ENCODE peak calls at places on chromosomes 1 and 21, in six cellular contexts. C, K, B, L, O and W are unnamed samples.

GRCh38 chr1:167658574-167659328 is 28.7 kb downstream of the RCSD1 start:
- DNase-seq in C (no peak), K (no peak), B (no peak), L (no peak), O (no peak), W (no peak)

GRCh38 chr1:47987601-47988000 is 9.6 kb downstream of the TRABD2B start:
- DNase-seq in C (no peak), K (no peak), B (no peak), L (no peak), O (no peak), W (no peak)

GRCh38 chr1:28343405-28343804 is 14.6 kb downstream of the MED18 start:
- DNase-seq in C (no peak), K (no peak), B (no peak), L (no peak), O (no peak), W (no peak)

GRCh38 chr1:27884182-27884954 is 12.0 kb downstream of the THEMIS2 start:
- DNase-seq in C (no peak), K (no peak), B (no peak), L (no peak), O (no peak), W (no peak)

GRCh38 chr1:223364685-223365382 is 858 bp upstream of the SUSD4 start:
- DNase-seq in C (no peak), K (no peak), B (no peak), L (no peak), O (no peak), W (no peak)

GRCh38 chr1:189859385-189859977 is 618.2 kb downstream of the BRINP3 start:
- DNase-seq in C (peak), K (no peak), B (no peak), L (no peak), O (no peak), W (no peak)

GRCh38 chr1:192225713-192226112 is 67.5 kb downstream of the RGS18 start:
- DNase-seq in C (peak), K (no peak), B (no peak), L (no peak), O (no peak), W (no peak)

GRCh38 chr1:56864430-56864829 is 9.8 kb downstream of the C8A start:
- DNase-seq in C (no peak), K (no peak), B (no peak), L (no peak), O (no peak), W (no peak)

GRCh38 chr1:29800522-29800956 is 564.2 kb downstream of the PTPRU start:
- DNase-seq in C (no peak), K (no peak), B (no peak), L (no peak), O (peak), W (no peak)

GRCh38 chr1:157269656-157270375 is 131.6 kb upstream of the ETV3 start:
- DNase-seq in C (no peak), K (no peak), B (no peak), L (no peak), O (no peak), W (no peak)

GRCh38 chr21:28590722-28591121 is 402.0 kb downstream of the LTN1 start:
- DNase-seq in C (no peak), K (no peak), B (no peak), L (no peak), O (no peak), W (no peak)

GRCh38 chr1:226223786-226224244 is 351 bp downstream of the MIXL1 start:
- DNase-seq in C (peak), K (no peak), B (no peak), L (no peak), O (no peak), W (no peak)

GRCh38 chr21:40165671-40166070 is 298.4 kb downstream of the PCP4 start:
- DNase-seq in C (no peak), K (no peak), B (no peak), L (no peak), O (no peak), W (no peak)

GRCh38 chr1:94552071-94552586 is 10.6 kb upstream of the F3 start:
- DNase-seq in C (no peak), K (no peak), B (no peak), L (peak), O (no peak), W (no peak)

GRCh38 chr1:109397451-109398342 is at the start of gene SORT1:
- DNase-seq in C (peak), K (peak), B (peak), L (peak), O (peak), W (peak)
- TF ChIP-seq CTCF in C (no peak), K (no peak), B (no peak), L (no peak), O (no peak), W (peak)

GRCh38 chr1:109388208-109388711 is 9.5 kb downstream of the SORT1 start:
- DNase-seq in C (no peak), K (no peak), B (no peak), L (no peak), O (no peak), W (no peak)
- H3K27ac ChIP-seq in C (no peak), K (peak), B (peak), L (no peak), O (peak), W (peak)

GRCh38 chr21:33644383-33645074 is 2.2 kb downstream of the ITSN1 start:
- DNase-seq in C (peak), K (no peak), B (no peak), L (no peak), O (no peak), W (no peak)

GRCh38 chr21:33642027-33642895 is at the start of gene ITSN1:
- DNase-seq in C (peak), K (peak), B (peak), L (peak), O (peak), W (peak)

GRCh38 chr21:33645730-33646129 is 3.4 kb downstream of the ITSN1 start:
- DNase-seq in C (no peak), K (no peak), B (no peak), L (no peak), O (no peak), W (no peak)

GRCh38 chr21:33642896-33643657 is 776 bp downstream of the ITSN1 start:
- DNase-seq in C (peak), K (peak), B (peak), L (peak), O (no peak), W (no peak)

GRCh38 chr21:33643658-33644311 is 1.5 kb downstream of the ITSN1 start:
- DNase-seq in C (peak), K (no peak), B (no peak), L (no peak), O (no peak), W (no peak)
- H3K4me3 ChIP-seq in C (peak), K (peak), B (peak), L (peak), O (peak), W (peak)

GRCh38 chr21:38467911-38468310 is 30.4 kb downstream of the ERG start:
- DNase-seq in C (no peak), K (no peak), B (no peak), L (no peak), O (no peak), W (no peak)
- TF ChIP-seq CTCF in C (no peak), K (no peak), B (no peak), L (no peak), O (no peak), W (no peak)

DNA sequence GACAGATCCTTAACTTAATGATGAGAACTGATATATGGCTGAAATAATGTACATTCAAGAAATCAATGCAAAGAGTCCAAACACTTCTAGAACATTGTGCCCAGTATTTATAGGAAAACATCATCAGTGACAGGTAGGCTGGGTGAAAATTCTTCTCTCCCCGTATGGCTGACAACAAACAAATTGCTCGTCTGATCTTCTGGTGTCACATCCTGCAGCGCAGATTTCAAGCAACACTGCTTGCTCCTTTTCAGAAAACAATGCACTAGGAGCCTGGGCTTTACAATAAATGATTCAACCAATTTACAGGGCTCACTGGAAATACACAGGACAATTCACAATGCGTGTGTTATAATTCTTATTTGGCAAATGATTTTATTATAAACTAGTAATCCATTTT is 185.3 kb downstream of the RERE start:
- DNase-seq in C (no peak), K (no peak), B (no peak), L (no peak), O (no peak), W (no peak)
- H3K27ac ChIP-seq in C (peak), K (no peak), B (no peak), L (no peak), O (no peak), W (no peak)

DNA sequence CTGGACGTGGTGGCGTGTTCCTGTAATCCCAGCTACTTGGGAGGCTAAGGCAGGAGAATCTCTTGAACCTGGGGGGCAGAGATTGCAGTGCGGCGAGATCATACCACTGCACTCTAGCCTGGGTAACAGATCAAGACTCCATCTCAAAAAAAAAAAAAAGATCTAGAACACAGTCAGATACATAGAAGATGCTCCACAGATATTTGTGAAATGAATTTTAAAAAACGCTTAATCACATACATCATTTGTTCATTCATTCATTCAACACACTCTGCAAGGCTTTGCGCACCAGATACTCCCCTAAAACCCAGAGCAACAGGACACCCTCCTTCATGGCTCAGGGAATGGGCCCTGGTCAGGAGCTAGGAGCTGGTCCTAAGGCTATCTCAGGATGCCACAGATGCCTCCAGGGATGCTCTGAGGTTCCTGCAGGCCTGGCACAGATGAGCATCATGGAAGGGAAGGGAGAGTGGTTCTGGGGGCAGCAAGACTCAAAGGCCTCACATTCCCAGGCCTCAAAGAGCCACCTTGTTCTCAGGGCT is 6.4 kb downstream of the HSPG2 start:
- DNase-seq in C (no peak), K (no peak), B (no peak), L (no peak), O (no peak), W (no peak)
- H3K4me3 ChIP-seq in C (no peak), K (peak), B (peak), L (no peak), O (peak), W (no peak)

DNA sequence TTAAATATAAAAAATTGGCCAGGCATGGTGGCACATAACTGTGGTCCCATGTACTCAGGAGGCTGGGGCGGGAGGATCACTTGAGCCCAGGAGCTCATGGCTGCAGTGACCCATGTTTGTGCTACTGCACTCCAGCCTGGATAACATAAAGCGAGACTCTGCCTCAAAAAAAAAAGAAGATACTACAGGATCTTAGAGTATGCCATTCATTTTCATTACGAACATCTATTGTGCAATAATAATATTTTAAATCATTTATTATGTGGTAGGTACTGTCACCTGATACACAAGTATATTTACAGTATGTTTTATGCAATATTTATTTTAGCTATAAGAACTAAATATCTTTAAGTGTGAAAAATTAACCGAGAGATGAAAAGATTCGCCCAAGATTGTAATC is 9.3 kb upstream of the GIPC2 start:
- DNase-seq in C (no peak), K (no peak), B (no peak), L (no peak), O (no peak), W (no peak)
- TF ChIP-seq CTCF in C (no peak), K (no peak), B (no peak), L (no peak), O (no peak), W (no peak)

GRCh38 chr1:161021168-161021958 is 411 bp upstream of the F11R start:
- DNase-seq in C (peak), K (peak), B (peak), L (peak), O (peak), W (peak)

GRCh38 chr1:161018631-161018930 is 2.4 kb downstream of the F11R start:
- DNase-seq in C (no peak), K (no peak), B (no peak), L (no peak), O (no peak), W (no peak)

GRCh38 chr1:161021959-161022332 is 994 bp upstream of the F11R start:
- DNase-seq in C (no peak), K (no peak), B (no peak), L (no peak), O (no peak), W (no peak)

GRCh38 chr1:161019767-161020572 is 982 bp downstream of the F11R start:
- DNase-seq in C (peak), K (peak), B (no peak), L (no peak), O (no peak), W (no peak)

DNA sequence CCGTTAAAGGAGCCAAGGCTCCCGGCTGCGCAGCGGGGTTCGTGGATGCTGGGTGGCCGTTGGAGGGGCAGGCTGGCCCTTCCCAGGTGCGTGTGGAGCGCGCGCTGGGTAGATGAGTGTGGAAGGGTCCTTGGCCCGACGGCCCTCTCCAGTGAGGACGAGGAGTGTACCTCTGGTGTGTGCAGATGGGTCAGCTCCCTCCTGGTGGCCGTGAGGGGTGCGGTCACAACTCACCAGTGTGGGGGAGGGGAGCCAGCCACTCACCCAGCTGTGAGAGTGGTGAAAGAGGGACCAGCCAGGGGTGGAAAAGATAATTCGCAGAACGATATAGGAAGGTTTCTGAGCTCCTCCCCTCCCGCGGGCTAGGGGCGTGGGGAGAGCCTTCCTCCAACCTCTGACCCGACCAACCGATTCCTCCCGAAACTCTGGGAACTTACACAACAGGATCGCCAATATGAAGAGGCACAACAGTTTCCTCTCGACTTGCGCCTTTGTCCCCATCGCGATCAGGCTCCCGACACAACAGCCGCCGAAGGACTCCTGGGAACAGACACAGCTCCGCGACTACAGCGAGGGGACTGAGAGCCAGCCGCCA is at the start of gene F11R:
- DNase-seq in C (peak), K (peak), B (no peak), L (peak), O (no peak), W (no peak)
- H3K27ac ChIP-seq in C (peak), K (peak), B (peak), L (peak), O (peak), W (peak)